ENCODE peak calls at places on chromosomes 13 and 19, in ten cellular contexts. N is IMR-90, R is ovary, P is adrenal gland, G is upper lobe of left lung, Q is body of pancreas, Y is HCT116, A is GM12878, O is uterus, I is stomach. M is an unnamed sample.

GRCh38 chr13:95842898-95843297 is 166.0 kb downstream of the DNAJC3 start:
- DNase-seq in N (no peak), R (no peak), P (no peak), G (no peak), Q (no peak), Y (no peak), A (no peak), O (no peak), I (no peak), M (no peak)

GRCh38 chr19:35040826-35041547 is 534 bp upstream of the HPN start:
- DNase-seq in N (no peak), R (peak; percentile 94), P (peak; percentile 93), G (peak; percentile 95), Q (peak; percentile 97), Y (no peak), A (no peak), O (peak; percentile 86), I (peak; percentile 96), M (peak; percentile 93)

GRCh38 chr13:99792079-99792921 is 179.3 kb downstream of the ZIC5 start:
- DNase-seq in N (no peak), R (no peak), P (no peak), G (no peak), Q (no peak), Y (no peak), A (no peak), O (no peak), I (no peak), M (no peak)

GRCh38 chr13:99639126-99639525 is 137.9 kb downstream of the TM9SF2 start:
- DNase-seq in N (no peak), R (no peak), P (no peak), G (no peak), Q (no peak), Y (no peak), A (no peak), O (no peak), I (no peak), M (no peak)

GRCh38 chr13:102799544-102800144 is 725 bp downstream of the BIVM start:
- DNase-seq in N (peak; percentile 5), R (peak; percentile 52), P (peak; percentile 32), G (no peak), Q (peak; percentile 12), Y (no peak), A (no peak), O (no peak), I (peak; percentile 29), M (peak; percentile 31)

GRCh38 chr19:50427997-50428425 is 4.7 kb upstream of the MYBPC2 start:
- DNase-seq in N (peak; percentile 69), R (peak; percentile 77), P (peak; percentile 86), G (peak; percentile 96), Q (peak; percentile 90), Y (no peak), A (no peak), O (peak; percentile 43), I (peak; percentile 92), M (peak; percentile 95)

GRCh38 chr13:35093356-35093755 is 151.3 kb downstream of the NBEA start:
- DNase-seq in N (no peak), R (no peak), P (no peak), G (no peak), Q (no peak), Y (no peak), A (no peak), O (no peak), I (no peak), M (no peak)

GRCh38 chr13:40477623-40478608 is 188.5 kb downstream of the FOXO1 start:
- DNase-seq in N (no peak), R (no peak), P (peak; percentile 54), G (peak; percentile 33), Q (peak; percentile 53), Y (no peak), A (no peak), O (peak; percentile 45), I (no peak), M (peak; percentile 83)

GRCh38 chr13:26961890-26962615 is 201.5 kb upstream of the GPR12 start:
- DNase-seq in N (no peak), R (no peak), P (no peak), G (peak; percentile 91), Q (peak; percentile 90), Y (no peak), A (no peak), O (no peak), I (peak; percentile 80), M (no peak)

GRCh38 chr13:27023385-27023784 is 148.2 kb downstream of the USP12 start:
- DNase-seq in N (no peak), R (no peak), P (no peak), G (no peak), Q (no peak), Y (no peak), A (no peak), O (no peak), I (no peak), M (no peak)

GRCh38 chr13:37319041-37319443 is 213.6 kb upstream of the CSNK1A1L start:
- DNase-seq in N (peak; percentile 84), R (no peak), P (no peak), G (no peak), Q (no peak), Y (no peak), A (no peak), O (no peak), I (no peak), M (no peak)

GRCh38 chr19:55208880-55209429 is 346 bp downstream of the PTPRH start:
- DNase-seq in N (no peak), R (no peak), P (no peak), G (no peak), Q (no peak), Y (no peak), A (no peak), O (no peak), I (no peak), M (no peak)
- H3K4me3 ChIP-seq in N (no peak overlapping the region), R (no peak overlapping the region), P (no peak overlapping the region), G (no peak overlapping the region), Q (no peak overlapping the region), Y (no peak overlapping the region), A (no peak overlapping the region), O (no peak overlapping the region), I (no peak overlapping the region), M (no peak overlapping the region)

GRCh38 chr19:12676384-12676792 is 5.3 kb downstream of the DHPS start:
- DNase-seq in N (peak; percentile 66), R (peak; percentile 83), P (peak; percentile 90), G (peak; percentile 80), Q (peak; percentile 83), Y (peak; percentile 67), A (no peak), O (peak; percentile 78), I (peak; percentile 85), M (peak; percentile 82)

GRCh38 chr19:12676928-12677327 is 4.8 kb downstream of the DHPS start:
- DNase-seq in N (no peak), R (peak; percentile 31), P (no peak), G (no peak), Q (no peak), Y (no peak), A (no peak), O (no peak), I (no peak), M (no peak)

GRCh38 chr19:12672744-12673143 is 6.1 kb downstream of the WDR83 start:
- DNase-seq in N (no peak), R (peak; percentile 19), P (peak; percentile 60), G (no peak), Q (no peak), Y (no peak), A (no peak), O (no peak), I (no peak), M (no peak)

GRCh38 chr19:12675377-12675776 is 6.3 kb downstream of the DHPS start:
- DNase-seq in N (no peak), R (peak; percentile 19), P (no peak), G (no peak), Q (no peak), Y (no peak), A (no peak), O (no peak), I (no peak), M (no peak)

DNA sequence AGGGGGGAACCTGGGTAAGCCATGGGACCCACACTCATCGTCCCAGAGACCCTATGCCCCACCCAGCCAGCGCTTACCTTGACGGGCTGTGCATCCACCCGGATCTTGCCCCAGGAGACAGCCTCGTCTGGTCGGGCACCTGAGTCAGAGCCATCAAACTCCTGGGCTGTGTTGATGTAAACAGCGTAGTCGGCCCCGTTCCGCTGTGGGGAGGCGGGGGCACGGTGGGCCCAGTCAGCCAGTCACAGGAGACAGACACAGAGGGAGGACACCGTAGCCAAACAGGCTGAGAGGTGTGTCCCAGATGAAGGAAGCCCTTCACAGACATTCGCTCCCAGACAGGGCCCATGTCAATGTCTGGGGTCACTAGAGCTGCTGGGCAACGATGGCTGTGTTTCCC is 5.7 kb downstream of the DHPS start:
- DNase-seq in N (no peak), R (peak; percentile 26), P (no peak), G (no peak), Q (no peak), Y (no peak), A (no peak), O (no peak), I (no peak), M (no peak)
- TF ChIP-seq POLR2A in N (no peak), R (no peak), P (no peak), G (no peak), Q (no peak), Y (no peak), A (no peak), O (no peak), I (no peak), M (no peak)

GRCh38 chr19:41085748-41086415 is 2.4 kb upstream of the CYP2A13 start:
- DNase-seq in N (no peak), R (no peak), P (no peak), G (no peak), Q (no peak), Y (no peak), A (no peak), O (no peak), I (no peak), M (no peak)
- H3K27me3 ChIP-seq in N (peaks cover 2% of the 10 kb centered on the region), R (no peaks in the 10 kb centered on the region), P (peaks cover 11% of the 10 kb centered on the region), G (peaks cover 7% of the 10 kb centered on the region), Q (no peaks in the 10 kb centered on the region), Y (peaks cover 4% of the 10 kb centered on the region), A (no peaks in the 10 kb centered on the region), O (no peaks in the 10 kb centered on the region), I (no peaks in the 10 kb centered on the region), M (no peaks in the 10 kb centered on the region)

DNA sequence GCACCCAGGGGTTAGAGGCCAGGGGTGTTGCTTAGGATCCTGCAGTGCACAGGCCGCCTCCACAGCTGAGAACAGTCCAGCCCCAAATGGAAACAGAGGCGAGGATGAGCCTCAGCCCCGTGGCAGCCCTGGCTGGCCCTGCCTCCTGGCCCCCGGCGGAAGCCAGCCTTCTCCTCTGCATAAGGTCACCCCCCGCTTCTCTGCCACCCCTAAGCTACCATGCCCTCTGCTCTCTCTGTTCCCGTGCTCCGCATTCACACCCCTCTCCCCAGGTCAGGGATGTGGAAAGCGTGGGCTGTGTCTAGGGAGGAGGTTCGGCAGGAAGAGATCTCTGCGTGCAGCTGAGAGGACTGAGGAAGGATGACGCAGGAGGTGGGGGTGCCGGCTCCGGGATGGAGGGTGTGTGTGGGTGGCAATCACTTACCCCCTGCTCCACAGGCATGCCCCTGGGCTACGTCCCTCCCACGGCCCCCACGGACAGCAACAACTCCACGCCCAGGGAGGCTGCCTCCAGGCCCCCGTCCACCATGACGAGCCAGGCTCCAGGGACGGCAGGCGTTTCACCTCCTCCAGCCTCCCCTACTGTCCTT is 6.0 kb downstream of the SSC5D start:
- DNase-seq in N (peak; percentile 75), R (peak; percentile 82), P (no peak), G (no peak), Q (no peak), Y (no peak), A (no peak), O (peak; percentile 86), I (no peak), M (no peak)
- H3K4me3 ChIP-seq in N (peak overlapping the region; percentile 18), R (peak overlapping the region; percentile 39), P (no peak overlapping the region), G (peak overlapping the region; percentile 14), Q (no peak overlapping the region), Y (no peak overlapping the region), A (no peak overlapping the region), O (peak overlapping the region; percentile 34), I (no peak overlapping the region), M (no peak overlapping the region)

GRCh38 chr19:20039203-20039723 is at the start of gene ZNF682:
- DNase-seq in N (peak; percentile 92), R (peak; percentile 96), P (peak; percentile 98), G (peak; percentile 94), Q (peak; percentile 98), Y (no peak), A (no peak), O (peak; percentile 96), I (peak; percentile 97), M (peak; percentile 98)
- TF ChIP-seq POLR2A in N (no peak), R (no peak), P (no peak), G (peak; percentile 54), Q (peak; percentile 73), Y (no peak), A (peak; percentile 62), O (peak; percentile 13), I (no peak), M (no peak)

M was measured in thyroid gland.